ENCODE peak calls at places on chromosomes 11 and 22, in nine cellular contexts. O is fibroblast of lung, L is dorsolateral prefrontal cortex, T is heart left ventricle, R is RWPE2, M is cardiac muscle cell, I is mammary epithelial cell, X is tibial nerve, S is stomach. P is an unnamed sample.

GRCh38 chr11:61345170-61345610 is 12.2 kb downstream of the TKFC start:
- DNase-seq in O (no peak), L (no peak), T (no peak), R (no peak), M (no peak), I (no peak), X (no peak), S (no peak), P (no peak)

GRCh38 chr11:7072401-7073028 is 16.3 kb upstream of the RBMXL2 start:
- DNase-seq in O (no peak), L (no peak), T (no peak), R (no peak), M (no peak), I (no peak), X (no peak), S (no peak), P (peak)

GRCh38 chr22:45180280-45180679 is 16.6 kb downstream of the NUP50 start:
- DNase-seq in O (no peak), L (no peak), T (no peak), R (no peak), M (no peak), I (no peak), X (no peak), S (no peak), P (no peak)

GRCh38 chr11:86798988-86799387 is 1.4 kb upstream of the PRSS23 start:
- DNase-seq in O (peak), L (no peak), T (no peak), R (no peak), M (no peak), I (no peak), X (no peak), S (no peak), P (no peak)

GRCh38 chr11:72718101-72718501 is 34.1 kb downstream of the ARAP1 start:
- DNase-seq in O (no peak), L (no peak), T (no peak), R (no peak), M (no peak), I (no peak), X (no peak), S (no peak), P (no peak)

GRCh38 chr11:22875869-22876473 is 15.7 kb upstream of the CCDC179 start:
- DNase-seq in O (peak), L (peak), T (no peak), R (no peak), M (peak), I (peak), X (peak), S (peak), P (peak)

GRCh38 chr11:107457205-107457557 is 444 bp downstream of the CWF19L2 start:
- DNase-seq in O (peak), L (no peak), T (no peak), R (no peak), M (peak), I (no peak), X (no peak), S (no peak), P (peak)

GRCh38 chr22:48451891-48452290 is 1375.8 kb downstream of the BRD1 start:
- DNase-seq in O (no peak), L (no peak), T (no peak), R (no peak), M (no peak), I (no peak), X (no peak), S (no peak), P (no peak)

GRCh38 chr22:19873960-19874306 is 19.3 kb upstream of the GNB1L start:
- DNase-seq in O (no peak), L (no peak), T (peak), R (peak), M (no peak), I (no peak), X (no peak), S (no peak), P (no peak)

GRCh38 chr11:61138940-61139339 is 22.3 kb downstream of the VPS37C start:
- DNase-seq in O (peak), L (no peak), T (no peak), R (peak), M (peak), I (peak), X (no peak), S (no peak), P (no peak)

GRCh38 chr11:32562839-32563599 is 20.6 kb upstream of the EIF3M start:
- DNase-seq in O (peak), L (no peak), T (no peak), R (no peak), M (no peak), I (no peak), X (no peak), S (no peak), P (no peak)

GRCh38 chr11:398826-399225 is 4.8 kb downstream of the PKP3 start:
- DNase-seq in O (no peak), L (no peak), T (no peak), R (no peak), M (no peak), I (no peak), X (no peak), S (no peak), P (no peak)

GRCh38 chr22:26846645-26847044 is 189.3 kb downstream of the MIAT start:
- DNase-seq in O (peak), L (no peak), T (no peak), R (no peak), M (no peak), I (no peak), X (no peak), S (no peak), P (no peak)

GRCh38 chr22:19488884-19489843 is 9.4 kb downstream of the CDC45 start:
- DNase-seq in O (no peak), L (no peak), T (no peak), R (no peak), M (no peak), I (no peak), X (no peak), S (no peak), P (no peak)

GRCh38 chr11:1127664-1128162 is 30.0 kb upstream of the MUC5AC start:
- DNase-seq in O (no peak), L (no peak), T (no peak), R (no peak), M (no peak), I (no peak), X (no peak), S (no peak), P (no peak)

GRCh38 chr11:693415-693831 is 1.6 kb downstream of the DEAF1 start:
- DNase-seq in O (no peak), L (no peak), T (peak), R (no peak), M (no peak), I (peak), X (no peak), S (no peak), P (no peak)

GRCh38 chr22:27476729-27477128 is 324.8 kb downstream of the MN1 start:
- DNase-seq in O (peak), L (no peak), T (no peak), R (peak), M (peak), I (peak), X (no peak), S (no peak), P (peak)

GRCh38 chr11:82978422-82979099 is 77.0 kb downstream of the DDIAS start:
- DNase-seq in O (peak), L (no peak), T (no peak), R (no peak), M (no peak), I (peak), X (no peak), S (no peak), P (peak)

GRCh38 chr22:27197071-27197470 is 539.7 kb downstream of the MIAT start:
- DNase-seq in O (no peak), L (no peak), T (no peak), R (no peak), M (no peak), I (no peak), X (no peak), S (no peak), P (no peak)

GRCh38 chr11:93773601-93774200 is 10.4 kb upstream of the MED17 start:
- DNase-seq in O (no peak), L (no peak), T (no peak), R (no peak), M (no peak), I (no peak), X (no peak), S (no peak), P (no peak)

GRCh38 chr22:36816635-36817428 is at the start of gene PVALB:
- DNase-seq in O (peak), L (no peak), T (no peak), R (no peak), M (peak), I (peak), X (no peak), S (no peak), P (peak)

GRCh38 chr11:57335343-57336110 is at the start of gene SSRP1:
- DNase-seq in O (peak), L (peak), T (peak), R (peak), M (peak), I (peak), X (peak), S (peak), P (peak)

GRCh38 chr11:27933992-27934829 is 173.7 kb downstream of the KIF18A start:
- DNase-seq in O (peak), L (no peak), T (no peak), R (peak), M (no peak), I (peak), X (no peak), S (no peak), P (peak)

GRCh38 chr22:36253523-36254490 is 874 bp downstream of the APOL1 start:
- DNase-seq in O (no peak), L (no peak), T (no peak), R (no peak), M (no peak), I (no peak), X (peak), S (peak), P (no peak)

GRCh38 chr11:46655631-46656030 is 38.3 kb downstream of the ATG13 start:
- DNase-seq in O (no peak), L (no peak), T (no peak), R (no peak), M (no peak), I (no peak), X (no peak), S (no peak), P (no peak)

GRCh38 chr11:15118431-15118830 is 3.7 kb downstream of the INSC start:
- DNase-seq in O (no peak), L (no peak), T (no peak), R (no peak), M (no peak), I (peak), X (no peak), S (no peak), P (no peak)

GRCh38 chr11:121464352-121464946 is 11.7 kb upstream of the SORL1-AS1 start:
- DNase-seq in O (peak), L (peak), T (peak), R (peak), M (peak), I (peak), X (no peak), S (no peak), P (peak)

GRCh38 chr11:46618789-46619188 is 1.4 kb downstream of the ATG13 start:
- DNase-seq in O (peak), L (no peak), T (no peak), R (no peak), M (no peak), I (no peak), X (no peak), S (peak), P (no peak)

GRCh38 chr11:114280696-114281095 is 15.5 kb upstream of the NNMT start:
- DNase-seq in O (peak), L (peak), T (peak), R (no peak), M (peak), I (peak), X (peak), S (peak), P (peak)

GRCh38 chr22:21694795-21695431 is 29.1 kb downstream of the PPIL2 start:
- DNase-seq in O (no peak), L (no peak), T (no peak), R (no peak), M (no peak), I (no peak), X (no peak), S (no peak), P (no peak)

GRCh38 chr22:33867118-33867863 is 53.0 kb downstream of the LARGE1 start:
- DNase-seq in O (peak), L (no peak), T (no peak), R (no peak), M (no peak), I (no peak), X (no peak), S (peak), P (no peak)

GRCh38 chr11:91664521-91664920 is 560.1 kb upstream of the FAT3 start:
- DNase-seq in O (no peak), L (no peak), T (no peak), R (no peak), M (no peak), I (no peak), X (no peak), S (no peak), P (no peak)

GRCh38 chr11:31816467-31817053 is 5.4 kb upstream of the PAX6 start:
- DNase-seq in O (no peak), L (no peak), T (no peak), R (no peak), M (no peak), I (no peak), X (no peak), S (no peak), P (no peak)

GRCh38 chr11:97956904-97957303 is 1063.8 kb upstream of the CNTN5 start:
- DNase-seq in O (no peak), L (no peak), T (no peak), R (no peak), M (no peak), I (no peak), X (no peak), S (no peak), P (no peak)

GRCh38 chr11:1435820-1436467 is 46.2 kb downstream of the BRSK2 start:
- DNase-seq in O (no peak), L (no peak), T (no peak), R (no peak), M (peak), I (no peak), X (no peak), S (no peak), P (peak)

GRCh38 chr22:30221121-30221992 is 25.2 kb downstream of the LIF start:
- DNase-seq in O (no peak), L (no peak), T (peak), R (no peak), M (no peak), I (no peak), X (no peak), S (no peak), P (no peak)

GRCh38 chr22:30217698-30218565 is 28.6 kb downstream of the LIF start:
- DNase-seq in O (no peak), L (peak), T (peak), R (no peak), M (no peak), I (peak), X (no peak), S (no peak), P (no peak)

GRCh38 chr22:30220338-30221009 is 26.1 kb downstream of the LIF start:
- DNase-seq in O (no peak), L (no peak), T (peak), R (no peak), M (no peak), I (no peak), X (no peak), S (no peak), P (no peak)

GRCh38 chr22:30219668-30220278 is 26.8 kb downstream of the LIF start:
- DNase-seq in O (no peak), L (no peak), T (peak), R (no peak), M (no peak), I (no peak), X (no peak), S (no peak), P (no peak)

GRCh38 chr22:30219049-30219448 is 27.5 kb downstream of the LIF start:
- DNase-seq in O (no peak), L (no peak), T (peak), R (no peak), M (peak), I (no peak), X (no peak), S (no peak), P (no peak)
- TF ChIP-seq CTCF in O (peak), L (no peak), T (no peak), R (no peak), M (no peak), I (no peak), X (no peak), S (no peak), P (no peak)

DNA sequence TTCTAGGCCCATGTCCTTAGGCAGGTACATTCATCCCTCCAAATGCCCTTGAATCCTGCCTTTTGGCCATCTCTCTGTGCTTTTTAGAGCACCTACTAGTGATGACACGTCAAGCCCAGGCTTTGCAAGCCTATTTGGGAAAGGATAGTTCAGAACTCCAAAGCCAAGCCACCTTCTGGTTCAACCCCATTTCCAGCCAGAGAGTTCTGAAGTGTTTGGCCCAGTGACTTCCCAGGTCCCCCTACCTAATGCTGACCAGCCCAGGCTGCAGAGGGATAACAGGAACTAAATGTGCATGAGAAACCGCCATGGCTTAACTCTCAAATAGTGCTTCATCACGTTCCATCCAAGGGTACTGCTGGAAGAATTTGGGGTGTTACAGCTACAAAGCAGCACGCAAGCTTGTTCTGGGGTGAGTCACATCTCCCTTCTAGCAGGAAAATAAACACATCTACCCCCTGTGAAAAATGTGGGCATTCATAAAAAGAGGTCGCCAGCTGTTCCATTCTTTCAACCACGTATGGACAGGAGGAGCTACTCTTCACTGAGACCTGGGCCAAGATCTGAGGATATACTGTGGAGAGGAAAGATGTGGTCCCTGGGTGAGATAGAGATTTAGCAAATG is 2.0 kb upstream of the FXYD6 start:
- DNase-seq in O (no peak), L (no peak), T (no peak), R (no peak), M (no peak), I (no peak), X (no peak), S (no peak), P (no peak)
- H3K27ac ChIP-seq in O (no peak), L (peak), T (peak), R (no peak), M (no peak), I (no peak), X (no peak), S (no peak), P (no peak)

DNA sequence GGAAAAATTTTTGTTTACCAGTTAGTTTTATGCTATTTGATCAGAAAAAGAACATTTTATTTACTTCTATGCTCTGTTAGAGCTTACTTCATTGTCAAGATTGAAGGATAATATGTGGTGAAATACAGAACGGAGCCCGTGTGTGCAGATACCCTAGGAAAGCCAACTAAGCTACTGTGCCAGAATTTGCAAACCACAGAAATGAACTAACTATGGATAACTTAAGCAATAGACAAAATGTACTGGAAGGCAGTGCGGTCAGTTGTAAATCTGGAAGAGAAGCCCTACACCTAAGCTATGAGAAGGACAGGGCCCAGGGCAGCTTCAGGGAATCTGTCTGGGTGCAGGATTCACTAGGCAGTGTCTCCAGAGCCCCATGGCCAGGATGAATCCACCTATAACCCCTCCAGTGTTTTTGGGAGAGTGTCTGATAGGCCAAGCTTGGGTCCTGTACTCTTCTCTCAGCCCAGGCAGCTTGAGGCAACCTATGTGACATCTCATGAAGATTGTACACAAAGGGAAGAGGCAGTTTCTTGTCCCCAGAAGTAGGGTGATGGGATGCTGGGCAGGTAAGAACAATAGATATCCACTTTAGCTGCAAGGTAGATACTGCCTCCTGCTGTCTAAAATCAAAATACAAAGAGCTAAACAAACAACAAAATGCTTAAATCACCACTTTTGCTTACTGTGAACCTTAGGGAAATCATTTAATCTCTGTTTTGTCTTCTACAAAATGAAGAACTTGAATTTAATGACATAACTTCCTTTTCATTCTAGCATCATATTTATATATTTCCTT is 12.1 kb downstream of the MMP7 start:
- DNase-seq in O (peak), L (no peak), T (no peak), R (no peak), M (no peak), I (peak), X (no peak), S (no peak), P (no peak)
- TF ChIP-seq CTCF in O (no peak), L (no peak), T (no peak), R (no peak), M (no peak), I (peak), X (no peak), S (no peak), P (no peak)

DNA sequence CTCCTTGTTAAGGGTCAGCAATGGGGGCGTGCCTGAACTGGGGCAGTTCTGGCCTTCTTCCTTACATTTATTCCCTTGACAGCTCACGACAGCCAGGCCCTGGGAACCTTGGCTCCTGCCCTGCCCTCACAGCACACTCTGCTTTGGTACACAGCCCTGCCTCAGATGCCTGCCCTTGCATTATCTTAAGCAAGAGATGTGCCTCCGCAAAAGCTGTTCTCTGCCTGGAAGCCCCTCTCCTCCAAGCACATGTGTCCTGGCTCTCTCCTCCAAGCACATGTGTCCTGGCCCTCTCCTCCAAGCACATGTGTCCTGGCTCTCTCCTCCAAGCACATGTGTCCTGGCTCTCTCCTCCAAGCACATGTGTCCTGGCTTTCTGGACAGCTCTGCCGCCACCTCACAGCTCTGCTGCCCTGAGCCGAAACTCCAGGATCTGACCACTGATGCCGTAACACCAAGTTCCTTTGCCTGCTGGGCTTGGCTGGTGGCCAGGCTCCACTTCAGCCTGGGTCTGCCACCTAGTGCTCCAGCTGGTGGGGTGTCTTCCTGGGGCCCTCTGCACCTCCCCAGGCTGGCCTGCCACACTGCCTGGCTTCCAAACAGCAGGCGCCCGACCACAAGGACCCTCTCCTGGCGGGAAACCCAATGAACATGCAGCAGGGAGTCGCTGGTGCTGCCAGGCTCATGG is 53.1 kb downstream of the SCUBE1 start:
- DNase-seq in O (peak), L (no peak), T (peak), R (no peak), M (no peak), I (peak), X (peak), S (no peak), P (no peak)
- H3K27ac ChIP-seq in O (no peak), L (no peak), T (no peak), R (no peak), M (no peak), I (no peak), X (peak), S (no peak), P (no peak)

DNA sequence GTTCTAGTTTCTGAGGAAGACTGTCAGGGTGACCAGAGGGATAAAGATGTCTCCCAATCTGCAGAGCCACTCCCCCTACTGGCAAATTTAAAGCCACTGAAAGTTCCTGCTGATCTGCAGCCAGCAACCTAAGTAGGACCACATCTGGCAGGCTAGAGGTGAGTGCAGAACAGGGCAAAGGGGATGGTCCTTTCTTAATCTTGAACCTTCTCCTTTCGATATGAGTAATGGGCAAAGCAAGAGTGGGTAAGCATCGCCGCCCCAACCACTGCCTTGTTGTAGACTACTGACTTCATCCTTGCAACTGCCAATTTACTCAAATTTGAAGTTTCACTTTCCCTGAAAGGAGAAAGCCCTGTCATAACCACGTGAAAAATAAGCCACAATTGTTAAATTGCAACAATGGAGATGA is 30.7 kb downstream of the SCUBE2 start:
- DNase-seq in O (no peak), L (no peak), T (no peak), R (no peak), M (peak), I (no peak), X (no peak), S (no peak), P (no peak)
- TF ChIP-seq CTCF in O (no peak), L (peak), T (no peak), R (peak), M (peak), I (peak), X (no peak), S (no peak), P (no peak)

P was measured in RWPE1.